ENCODE peak calls at places on chromosomes 2 and 18, in six cellular contexts. G is A549; U is aorta; P is naive thymus-derived CD4-positive, alpha-beta T cell; V is SJCRH30; F is psoas muscle. Y is an unnamed sample. For H3K4me1, the result is how much of the 10 kb centered on the place peaks cover.

GRCh38 chr2:63059434-63060078 is 8.9 kb downstream of the OTX1 start:
- DNase-seq in G (no peak), U (no peak), P (no peak), V (no peak), F (peak), Y (no peak)

GRCh38 chr2:7077660-7078278 is 160.6 kb downstream of the RNF144A start:
- DNase-seq in G (no peak), U (no peak), P (no peak), V (peak), F (no peak), Y (no peak)

GRCh38 chr18:21100141-21100540 is 11.5 kb downstream of the ROCK1 start:
- DNase-seq in G (no peak), U (no peak), P (no peak), V (no peak), F (no peak), Y (no peak)

GRCh38 chr2:213848631-213849030 is 562.2 kb upstream of the VWC2L start:
- DNase-seq in G (no peak), U (no peak), P (no peak), V (peak), F (no peak), Y (no peak)

GRCh38 chr2:166609183-166609959 is 115.3 kb upstream of the SCN7A start:
- DNase-seq in G (no peak), U (no peak), P (no peak), V (no peak), F (no peak), Y (no peak)

GRCh38 chr18:13464432-13465125 is 246.0 kb downstream of the LDLRAD4 start:
- DNase-seq in G (no peak), U (peak), P (peak), V (no peak), F (peak), Y (no peak)

GRCh38 chr2:217270089-217270800 is 410.4 kb upstream of the TNP1 start:
- DNase-seq in G (no peak), U (no peak), P (no peak), V (peak), F (no peak), Y (no peak)

GRCh38 chr2:31267437-31268120 is 33.6 kb downstream of the EHD3 start:
- DNase-seq in G (no peak), U (no peak), P (no peak), V (no peak), F (no peak), Y (no peak)

GRCh38 chr18:12335503-12335902 is 27.5 kb downstream of the TUBB6 start:
- DNase-seq in G (no peak), U (no peak), P (no peak), V (no peak), F (no peak), Y (no peak)

GRCh38 chr2:235394278-235394828 is 99.5 kb upstream of the AGAP1 start:
- DNase-seq in G (peak), U (no peak), P (no peak), V (no peak), F (no peak), Y (no peak)

GRCh38 chr2:70873541-70873940 is 37.9 kb upstream of the CD207 start:
- DNase-seq in G (no peak), U (no peak), P (no peak), V (no peak), F (no peak), Y (no peak)

GRCh38 chr2:195608768-195609454 is 48.1 kb upstream of the SLC39A10 start:
- DNase-seq in G (no peak), U (no peak), P (no peak), V (no peak), F (no peak), Y (no peak)

GRCh38 chr2:15869871-15870270 is 70.5 kb upstream of the MYCN start:
- DNase-seq in G (no peak), U (no peak), P (no peak), V (no peak), F (no peak), Y (no peak)

GRCh38 chr2:179311071-179311470 is 46.4 kb upstream of the SESTD1 start:
- DNase-seq in G (no peak), U (no peak), P (no peak), V (peak), F (no peak), Y (no peak)

GRCh38 chr2:44560961-44561360 is 199.2 kb downstream of the CAMKMT start:
- DNase-seq in G (no peak), U (no peak), P (no peak), V (no peak), F (no peak), Y (no peak)

GRCh38 chr2:11785611-11785940 is 39.1 kb downstream of the LPIN1 start:
- DNase-seq in G (no peak), U (no peak), P (no peak), V (no peak), F (no peak), Y (no peak)

GRCh38 chr2:239056611-239057010 is 208.7 kb downstream of the TWIST2 start:
- DNase-seq in G (no peak), U (no peak), P (no peak), V (no peak), F (no peak), Y (no peak)

GRCh38 chr2:239053801-239054503 is 206.1 kb downstream of the TWIST2 start:
- DNase-seq in G (no peak), U (no peak), P (no peak), V (no peak), F (peak), Y (no peak)

GRCh38 chr2:239055756-239056493 is 208.0 kb downstream of the TWIST2 start:
- DNase-seq in G (no peak), U (no peak), P (no peak), V (no peak), F (peak), Y (no peak)

GRCh38 chr2:239052720-239053665 is 205.1 kb downstream of the TWIST2 start:
- DNase-seq in G (no peak), U (no peak), P (no peak), V (no peak), F (peak), Y (no peak)

GRCh38 chr2:239054921-239055320 is 207.0 kb downstream of the TWIST2 start:
- DNase-seq in G (no peak), U (no peak), P (no peak), V (no peak), F (no peak), Y (no peak)
- H3K27ac ChIP-seq in G (no peak), U (no peak), P (no peak), V (no peak), F (no peak), Y (no peak)

DNA sequence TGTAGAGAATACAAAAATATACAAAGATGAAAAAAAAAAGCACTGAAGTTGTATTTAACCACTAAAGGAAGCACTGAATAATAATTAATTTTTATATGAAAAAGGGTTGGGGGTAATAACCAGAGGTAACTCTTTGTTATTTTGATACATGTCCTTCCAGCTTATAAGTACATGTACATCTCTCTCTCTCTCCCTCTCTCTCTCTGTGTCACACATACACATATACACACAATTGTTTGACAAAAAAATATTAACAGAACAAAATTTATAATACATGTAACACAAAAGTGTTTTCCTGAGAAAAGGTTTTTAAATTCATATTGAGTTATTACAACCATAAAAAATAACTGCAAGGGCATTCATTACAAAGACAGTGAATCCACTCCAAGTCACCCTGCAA is 4.6 kb downstream of the WIPF1 start:
- DNase-seq in G (no peak), U (no peak), P (no peak), V (no peak), F (no peak), Y (no peak)
- H3K4me1 ChIP-seq in G (under half), U (under half), P (under half), V (under half), F (under half), Y (under half)

GRCh38 chr18:73244411-73244810 is 376.6 kb upstream of the NETO1 start:
- DNase-seq in G (no peak), U (no peak), P (no peak), V (no peak), F (no peak), Y (no peak)

GRCh38 chr18:73245345-73245744 is 377.6 kb upstream of the NETO1 start:
- DNase-seq in G (no peak), U (no peak), P (no peak), V (no peak), F (no peak), Y (no peak)

GRCh38 chr18:73254564-73254963 is 386.8 kb upstream of the NETO1 start:
- DNase-seq in G (no peak), U (no peak), P (no peak), V (no peak), F (no peak), Y (no peak)

DNA sequence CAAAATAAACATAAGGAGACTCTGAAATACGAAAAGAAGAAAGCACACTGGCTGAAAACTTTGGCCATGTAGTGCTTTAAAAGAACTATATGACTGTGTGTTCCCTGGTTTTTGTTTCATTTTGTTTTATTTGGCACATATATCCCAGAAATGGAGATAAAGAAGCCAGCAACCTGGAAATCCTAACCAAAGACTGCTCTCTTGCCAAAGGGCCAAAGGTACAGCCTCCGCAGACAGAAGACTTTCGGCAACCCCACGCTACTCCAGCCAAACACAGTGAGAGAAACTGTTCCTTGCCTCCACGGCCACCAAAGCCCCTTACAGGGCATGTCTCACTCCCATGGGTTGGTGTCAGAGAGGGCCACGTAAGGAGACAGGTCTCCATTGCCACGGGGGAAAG is 381.2 kb upstream of the NETO1 start:
- DNase-seq in G (no peak), U (no peak), P (no peak), V (no peak), F (no peak), Y (no peak)
- H3K4me3 ChIP-seq in G (no peak), U (no peak), P (no peak), V (no peak), F (no peak), Y (no peak)

GRCh38 chr2:23425338-23425871 is 40.4 kb downstream of the KLHL29 start:
- DNase-seq in G (no peak), U (no peak), P (no peak), V (no peak), F (no peak), Y (peak)

GRCh38 chr2:23426284-23426905 is 41.4 kb downstream of the KLHL29 start:
- DNase-seq in G (no peak), U (peak), P (no peak), V (no peak), F (peak), Y (peak)

GRCh38 chr2:23427350-23427749 is 42.4 kb downstream of the KLHL29 start:
- DNase-seq in G (no peak), U (no peak), P (no peak), V (no peak), F (no peak), Y (peak)

GRCh38 chr2:23423873-23424680 is 39.1 kb downstream of the KLHL29 start:
- DNase-seq in G (no peak), U (no peak), P (no peak), V (no peak), F (no peak), Y (no peak)

GRCh38 chr2:23425886-23426283 is 40.9 kb downstream of the KLHL29 start:
- DNase-seq in G (no peak), U (no peak), P (no peak), V (no peak), F (no peak), Y (peak)
- H3K27ac ChIP-seq in G (no peak), U (peak), P (no peak), V (no peak), F (peak), Y (peak)

GRCh38 chr2:148720501-148720998 is 76.0 kb downstream of the EPC2 start:
- DNase-seq in G (no peak), U (no peak), P (no peak), V (peak), F (peak), Y (no peak)
- H3K4me1 ChIP-seq in G (under half), U (under half), P (under half), V (half or more), F (under half), Y (under half)

GRCh38 chr2:101341421-101341820 is 32.9 kb upstream of the RNF149 start:
- DNase-seq in G (no peak), U (no peak), P (no peak), V (peak), F (no peak), Y (no peak)

GRCh38 chr2:101342625-101343008 is 34.1 kb upstream of the RNF149 start:
- DNase-seq in G (no peak), U (no peak), P (no peak), V (no peak), F (no peak), Y (no peak)

GRCh38 chr2:101344173-101344572 is 35.7 kb upstream of the RNF149 start:
- DNase-seq in G (no peak), U (no peak), P (no peak), V (no peak), F (no peak), Y (no peak)

GRCh38 chr2:101340141-101340541 is 31.6 kb upstream of the RNF149 start:
- DNase-seq in G (peak), U (no peak), P (no peak), V (no peak), F (no peak), Y (no peak)

DNA sequence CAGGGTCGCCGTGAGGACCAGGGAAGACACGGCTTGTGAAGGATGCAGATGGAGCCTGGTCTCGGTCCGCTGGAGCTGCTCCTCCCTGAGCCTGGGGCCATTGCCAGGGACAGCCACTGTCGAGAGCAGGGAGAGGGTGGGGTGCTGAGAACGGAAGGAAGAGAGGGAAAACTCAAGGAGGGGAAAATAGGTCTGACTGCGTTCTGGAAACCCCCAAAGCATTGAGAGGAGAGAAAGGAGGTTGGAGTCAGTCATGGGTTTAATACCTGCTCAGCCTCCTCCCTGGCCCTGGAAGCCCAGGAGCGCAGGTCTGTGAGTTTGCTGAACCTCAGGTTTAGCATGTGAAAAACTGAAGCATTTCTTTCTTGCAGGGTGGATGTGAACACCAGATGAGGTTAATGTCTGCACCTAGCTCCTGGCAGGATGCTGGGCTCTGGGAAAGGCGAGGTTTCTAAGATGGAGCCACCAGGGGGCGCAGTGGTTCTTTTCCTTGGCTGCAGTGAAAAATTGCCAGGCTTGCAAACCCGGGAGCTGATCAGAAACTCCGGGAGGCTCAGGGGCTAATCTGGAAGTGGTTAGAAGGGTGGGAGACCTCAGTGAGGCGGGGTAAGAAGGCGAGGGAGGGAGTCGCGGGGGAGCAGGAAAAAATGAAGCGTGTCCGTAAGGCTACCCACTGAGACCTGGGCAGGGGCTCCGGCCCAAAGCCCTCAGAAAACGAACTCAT is 33.6 kb upstream of the RNF149 start:
- DNase-seq in G (peak), U (peak), P (peak), V (peak), F (peak), Y (peak)
- H3K4me3 ChIP-seq in G (no peak), U (no peak), P (no peak), V (peak), F (no peak), Y (no peak)

DNA sequence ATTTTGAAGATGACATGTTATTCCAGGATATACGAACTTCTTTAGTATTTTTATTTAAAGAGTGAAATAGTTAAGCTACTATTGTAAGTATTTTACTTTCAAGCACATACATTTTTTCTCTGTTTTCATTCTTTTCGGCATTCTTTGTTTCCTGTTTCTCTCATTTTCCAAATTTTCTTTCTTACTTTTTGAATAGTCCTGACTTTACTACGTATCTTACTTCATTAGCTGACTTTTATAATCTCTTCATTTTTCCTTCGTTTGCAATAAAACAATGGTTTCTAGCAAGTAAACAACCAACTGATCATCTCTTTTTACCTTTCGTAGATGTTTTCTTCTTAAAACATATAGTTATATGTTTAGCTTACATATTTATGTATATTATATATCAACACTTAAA is 11.8 kb downstream of the CAVIN2 start:
- DNase-seq in G (no peak), U (no peak), P (no peak), V (no peak), F (no peak), Y (no peak)
- H3K27ac ChIP-seq in G (no peak), U (no peak), P (no peak), V (no peak), F (no peak), Y (peak)